ENCODE peak calls at places on chromosomes 13 and 19, in nine cellular contexts. T is nephron progenitor cell; J is HFF-Myc; E is GM12865; I is MM.1S; V is HuH-7.5; F is cerebellar cortex; D is GM20000; K is activated CD4-positive, alpha-beta T cell treated with anti-CD3 and anti-CD28 coated beads, Interleukin-2, amount 50 U/mL, for 1 hour. A is an unnamed sample.

GRCh38 chr19:10654610-10655456 is 687 bp downstream of the ILF3 start:
- DNase-seq in V (peak), E (peak), F (peak), J (no peak), K (peak), I (peak), T (peak), D (peak), A (peak)

GRCh38 chr13:42815686-42816085 is 34.3 kb downstream of the FAM216B start:
- DNase-seq in V (no peak), K (no peak), E (no peak), I (no peak), D (no peak), F (no peak), T (no peak), J (no peak), A (no peak)

GRCh38 chr13:29922281-29922821 is 71.9 kb upstream of the UBL3 start:
- DNase-seq in J (no peak), F (no peak), K (no peak), I (no peak), D (no peak), E (no peak), V (no peak), T (no peak), A (no peak)

GRCh38 chr19:33778089-33778791 is 18.4 kb upstream of the KCTD15 start:
- DNase-seq in J (no peak), D (peak), T (peak), E (peak), I (peak), K (peak), V (peak), F (peak), A (peak)

GRCh38 chr13:98343461-98343860 is 166.4 kb upstream of the RNF113B start:
- DNase-seq in V (no peak), D (no peak), K (no peak), T (no peak), I (no peak), F (no peak), J (no peak), E (no peak), A (no peak)

GRCh38 chr13:98783856-98784478 is 31.5 kb upstream of the SLC15A1 start:
- DNase-seq in V (no peak), T (no peak), D (no peak), K (no peak), J (no peak), F (no peak), E (no peak), I (no peak), A (no peak)

GRCh38 chr19:41995959-41996797 is 2.1 kb upstream of the ATP1A3 start:
- DNase-seq in F (peak), I (no peak), V (no peak), K (no peak), J (no peak), T (peak), E (peak), D (peak), A (peak)

GRCh38 chr19:17929056-17929455 is 3.8 kb upstream of the CCDC124 start:
- DNase-seq in D (peak), F (no peak), K (no peak), T (no peak), V (no peak), J (no peak), I (no peak), E (peak), A (no peak)

GRCh38 chr19:34366670-34367423 is 1.9 kb downstream of the GPI start:
- DNase-seq in F (no peak), I (no peak), V (no peak), J (no peak), D (no peak), T (no peak), K (no peak), E (no peak), A (no peak)

GRCh38 chr19:35268546-35269424 is at the start of gene USF2:
- DNase-seq in D (peak), I (peak), V (peak), K (peak), F (peak), J (no peak), E (peak), T (peak), A (peak)

GRCh38 chr19:17933414-17934129 is 757 bp downstream of the CCDC124 start:
- DNase-seq in I (no peak), J (no peak), F (no peak), E (no peak), V (no peak), T (no peak), K (no peak), D (peak), A (no peak)

GRCh38 chr13:104757712-104758111 is 1691.5 kb upstream of the SLC10A2 start:
- DNase-seq in F (no peak), D (no peak), E (no peak), I (no peak), V (no peak), T (no peak), K (no peak), J (no peak), A (no peak)

GRCh38 chr13:36445278-36445677 is 13.0 kb downstream of the CCNA1 start:
- DNase-seq in F (no peak), E (no peak), K (no peak), V (no peak), D (no peak), J (no peak), T (no peak), I (no peak), A (no peak)

GRCh38 chr13:99969934-99970760 is 1.4 kb downstream of the ZIC5 start:
- DNase-seq in J (no peak), T (peak), D (no peak), E (peak), V (peak), K (no peak), F (peak), I (peak), A (no peak)

GRCh38 chr13:99871249-99871898 is 100.2 kb downstream of the ZIC5 start:
- DNase-seq in I (no peak), T (no peak), F (peak), V (no peak), K (no peak), D (no peak), J (no peak), E (no peak), A (peak)

GRCh38 chr19:34580408-34580807 is 96.6 kb downstream of the SCGB2B2 start:
- DNase-seq in E (no peak), J (no peak), K (no peak), D (no peak), T (no peak), F (no peak), I (no peak), V (no peak), A (no peak)

GRCh38 chr19:55266840-55267239 is 8.0 kb upstream of the PPP6R1 start:
- DNase-seq in J (no peak), I (no peak), T (no peak), D (no peak), V (no peak), E (no peak), F (no peak), K (no peak), A (no peak)

GRCh38 chr13:106534844-106535551 is 464 bp downstream of the EFNB2 start:
- DNase-seq in F (no peak), I (peak), E (peak), D (peak), K (peak), J (no peak), T (peak), V (no peak), A (peak)

GRCh38 chr19:51107406-51108065 is 673 bp downstream of the CTU1 start:
- DNase-seq in T (no peak), J (no peak), D (no peak), F (peak), V (no peak), I (no peak), E (peak), K (peak), A (no peak)

GRCh38 chr13:97367427-97367826 is 66.5 kb upstream of the RAP2A start:
- DNase-seq in D (no peak), I (no peak), K (no peak), T (peak), J (peak), E (peak), V (no peak), F (no peak), A (no peak)

GRCh38 chr13:97935071-97935470 is 18.4 kb upstream of the IPO5 start:
- DNase-seq in K (no peak), I (no peak), D (no peak), F (no peak), T (no peak), E (no peak), J (no peak), V (no peak), A (no peak)

GRCh38 chr19:18832331-18833140 is 777 bp downstream of the UPF1 start:
- DNase-seq in K (no peak), J (no peak), F (no peak), E (peak), I (peak), V (peak), D (peak), T (peak), A (peak)

GRCh38 chr13:36858285-36858684 is 39.3 kb downstream of the RFXAP start:
- DNase-seq in I (peak), F (peak), D (peak), T (peak), J (peak), V (peak), K (no peak), E (peak), A (no peak)

GRCh38 chr13:31774186-31774585 is 34.9 kb downstream of the RXFP2 start:
- DNase-seq in E (peak), D (no peak), T (no peak), V (no peak), F (no peak), K (no peak), J (no peak), I (no peak), A (no peak)

GRCh38 chr13:102870677-102871415 is 25.0 kb downstream of the ERCC5 start:
- DNase-seq in V (peak), I (peak), D (peak), E (peak), F (peak), J (no peak), T (peak), K (peak), A (peak)

GRCh38 chr13:74090397-74090796 is 43.8 kb downstream of the KLF12 start:
- DNase-seq in E (no peak), F (no peak), I (no peak), J (no peak), V (no peak), T (no peak), D (no peak), K (no peak), A (no peak)

GRCh38 chr19:27974082-27974513 is 1238.9 kb downstream of the UQCRFS1 start:
- DNase-seq in F (peak), J (no peak), K (no peak), T (peak), D (peak), E (peak), I (peak), V (no peak), A (peak)

GRCh38 chr19:3283886-3284657 is 59.6 kb downstream of the CELF5 start:
- DNase-seq in E (no peak), J (no peak), D (no peak), T (no peak), I (no peak), V (no peak), F (no peak), K (no peak), A (no peak)

GRCh38 chr13:100443278-100443997 is 145.2 kb downstream of the GGACT start:
- DNase-seq in T (no peak), K (no peak), F (no peak), I (no peak), D (no peak), V (peak), J (no peak), E (no peak), A (no peak)

GRCh38 chr19:17125728-17126677 is 50.4 kb downstream of the MYO9B start:
- DNase-seq in D (peak), V (no peak), I (no peak), F (peak), T (no peak), K (peak), E (peak), J (no peak), A (peak)

GRCh38 chr19:7992575-7992974 is 12.9 kb downstream of the ELAVL1 start:
- DNase-seq in D (no peak), T (no peak), E (no peak), J (no peak), V (no peak), K (no peak), F (no peak), I (no peak), A (no peak)

GRCh38 chr19:18203408-18203862 is 407 bp downstream of the RAB3A start:
- DNase-seq in I (peak), F (peak), D (no peak), T (no peak), E (peak), J (no peak), V (no peak), K (peak), A (peak)

GRCh38 chr13:79662882-79663281 is 181.9 kb downstream of the NDFIP2 start:
- DNase-seq in V (no peak), J (no peak), F (peak), E (no peak), I (no peak), T (no peak), K (no peak), D (no peak), A (peak)

GRCh38 chr13:113742000-113742441 is 17.0 kb upstream of the TMEM255B start:
- DNase-seq in I (peak), K (no peak), V (peak), F (no peak), D (no peak), E (no peak), T (peak), J (no peak), A (no peak)

GRCh38 chr19:3699071-3699740 is 1.1 kb downstream of the PIP5K1C start:
- DNase-seq in I (peak), T (peak), D (peak), K (no peak), V (no peak), J (no peak), F (peak), E (peak), A (peak)

GRCh38 chr13:87166348-87166747 is 504.8 kb upstream of the SLITRK5 start:
- DNase-seq in K (no peak), I (peak), F (no peak), V (no peak), J (no peak), E (no peak), T (no peak), D (no peak), A (no peak)

GRCh38 chr19:10612515-10613119 is 12.7 kb upstream of the SLC44A2 start:
- DNase-seq in T (no peak), J (no peak), E (no peak), V (no peak), K (no peak), F (peak), D (no peak), I (no peak), A (peak)

GRCh38 chr13:41587490-41587889 is 130.1 kb downstream of the RGCC start:
- DNase-seq in T (no peak), J (no peak), D (no peak), V (no peak), F (no peak), I (no peak), K (peak), E (no peak), A (no peak)

GRCh38 chr19:55504981-55505380 is 16.7 kb downstream of the SSC5D start:
- DNase-seq in D (no peak), K (no peak), F (no peak), V (no peak), J (no peak), E (no peak), I (no peak), T (no peak), A (no peak)

GRCh38 chr19:18349524-18350128 is 9.2 kb downstream of the PGPEP1 start:
- DNase-seq in J (no peak), F (peak), V (peak), K (no peak), D (peak), E (peak), T (peak), I (no peak), A (peak)